ENCODE peak calls at places on chromosomes 11 and 22, in four cellular contexts. U, I, Q and E are unnamed samples.

GRCh38 chr22:38788417-38788816 is 5.5 kb downstream of the DNAL4 start:
- DNase-seq in I (no peak), U (no peak), Q (no peak), E (no peak)

GRCh38 chr11:22976146-22976545 is 115.9 kb upstream of the CCDC179 start:
- DNase-seq in Q (no peak), U (no peak), I (no peak), E (no peak)

GRCh38 chr11:29131055-29131454 is 885.8 kb downstream of the KCNA4 start:
- DNase-seq in I (no peak), U (no peak), Q (no peak), E (no peak)

GRCh38 chr22:22342697-22343602 is 98.4 kb downstream of the VPREB1 start:
- DNase-seq in I (no peak), Q (peak), U (peak), E (no peak)

GRCh38 chr11:14645985-14646900 is 2.6 kb downstream of the PDE3B start:
- DNase-seq in Q (no peak), I (no peak), U (no peak), E (no peak)

GRCh38 chr11:9596926-9597325 is 23.5 kb downstream of the WEE1 start:
- DNase-seq in Q (no peak), I (no peak), U (no peak), E (no peak)

GRCh38 chr11:69878144-69878883 is 59.1 kb upstream of the FGF3 start:
- DNase-seq in I (peak), Q (no peak), U (no peak), E (no peak)

GRCh38 chr11:94700631-94701030 is 67.5 kb upstream of the AMOTL1 start:
- DNase-seq in I (no peak), U (no peak), Q (no peak), E (no peak)

GRCh38 chr11:107665016-107665415 is 46.8 kb downstream of the SLN start:
- DNase-seq in I (no peak), Q (no peak), U (no peak), E (no peak)

GRCh38 chr22:46042786-46043185 is 65.8 kb upstream of the WNT7B start:
- DNase-seq in U (no peak), Q (peak), I (peak), E (peak)

GRCh38 chr22:47034905-47035419 is 272.5 kb downstream of the TBC1D22A start:
- DNase-seq in Q (no peak), I (no peak), U (no peak), E (no peak)

GRCh38 chr11:2378527-2379210 is 1.6 kb downstream of the CD81 start:
- DNase-seq in I (no peak), Q (no peak), U (no peak), E (no peak)

GRCh38 chr22:20107951-20108756 is 7.8 kb upstream of the RANBP1 start:
- DNase-seq in I (no peak), Q (no peak), U (no peak), E (no peak)

GRCh38 chr11:134159652-134160051 is 64.1 kb downstream of the NCAPD3 start:
- DNase-seq in I (no peak), U (no peak), Q (no peak), E (no peak)

GRCh38 chr22:33803371-33803770 is 116.9 kb downstream of the LARGE1 start:
- DNase-seq in Q (no peak), I (no peak), U (no peak), E (no peak)

GRCh38 chr11:118251858-118252652 is at the start of gene MPZL3:
- DNase-seq in Q (peak), I (peak), U (peak), E (no peak)

GRCh38 chr11:93518081-93518480 is 25.1 kb downstream of the SMCO4 start:
- DNase-seq in I (no peak), Q (no peak), U (no peak), E (no peak)

GRCh38 chr11:134245434-134245833 is 7.7 kb downstream of the THYN1 start:
- DNase-seq in Q (no peak), I (peak), U (no peak), E (no peak)

GRCh38 chr22:41831383-41831782 is 1.5 kb upstream of the SREBF2 start:
- DNase-seq in Q (no peak), U (no peak), I (no peak), E (no peak)

GRCh38 chr22:32413715-32414114 is 1.7 kb upstream of the RTCB start:
- DNase-seq in Q (no peak), I (no peak), U (no peak), E (no peak)

GRCh38 chr11:289706-290620 is 1.0 kb downstream of the PGGHG start:
- DNase-seq in U (peak), I (peak), Q (peak), E (peak)

GRCh38 chr11:113862430-113862829 is 12.9 kb downstream of the USP28 start:
- DNase-seq in I (no peak), Q (no peak), U (no peak), E (no peak)

GRCh38 chr11:129639300-129639699 is 176.3 kb upstream of the TMEM45B start:
- DNase-seq in U (no peak), I (no peak), Q (no peak), E (no peak)

GRCh38 chr22:44355688-44356070 is 42.9 kb upstream of the SHISAL1 start:
- DNase-seq in U (no peak), I (peak), Q (no peak), E (peak)

GRCh38 chr22:18954333-18954732 is 18.2 kb upstream of the PRODH start:
- DNase-seq in U (peak), I (peak), Q (peak), E (no peak)

GRCh38 chr11:77789061-77789730 is 31.3 kb downstream of the RSF1 start:
- DNase-seq in I (no peak), Q (no peak), U (no peak), E (no peak)

GRCh38 chr22:17118342-17118741 is 2.8 kb downstream of the TMEM121B start:
- DNase-seq in U (no peak), Q (no peak), I (no peak), E (no peak)

GRCh38 chr22:16776088-16776487 is 49.1 kb downstream of the XKR3 start:
- DNase-seq in Q (no peak), U (no peak), I (no peak), E (no peak)

GRCh38 chr11:76668362-76669155 is 2.0 kb downstream of the LRRC32 start:
- DNase-seq in I (no peak), Q (no peak), U (no peak), E (peak)

GRCh38 chr22:39666495-39666894 is 95.9 kb downstream of the CACNA1I start:
- DNase-seq in U (no peak), I (no peak), Q (no peak), E (no peak)

GRCh38 chr22:44828193-44828592 is 75.8 kb downstream of the ARHGAP8 start:
- DNase-seq in Q (no peak), I (no peak), U (no peak), E (no peak)

GRCh38 chr22:49966716-49967332 is 6.3 kb downstream of the PIM3 start:
- DNase-seq in U (no peak), I (peak), Q (peak), E (peak)

GRCh38 chr22:41096391-41096790 is 4.0 kb downstream of the EP300 start:
- DNase-seq in Q (no peak), I (no peak), U (no peak), E (no peak)

GRCh38 chr11:67041602-67042001 is 15.0 kb upstream of the RHOD start:
- DNase-seq in U (no peak), I (no peak), Q (no peak), E (no peak)

GRCh38 chr11:61041755-61042518 is 60.4 kb upstream of the CD5 start:
- DNase-seq in U (peak), Q (peak), I (peak), E (no peak)

GRCh38 chr22:21621891-21622623 is 7.8 kb downstream of the YDJC start:
- DNase-seq in Q (no peak), U (no peak), I (no peak), E (no peak)